ENCODE peak calls at places on chromosomes 3 and 15, in nine cellular contexts. One of them, this sample, is unnamed.

GRCh38 chr15:77507911-77508310 is 87.2 kb downstream of the HMG20A start:
- DNase-seq in smooth muscle cell of the brain vasculature: no peak
- DNase-seq in DMS79 treated with DMSO at 0.1 percent for 48 hours: no peak
- DNase-seq in HCT116: peak; percentile 41
- DNase-seq in GM12892: no peak
- DNase-seq in LNCaP clone FGC: no peak
- DNase-seq in right cardiac atrium: peak; percentile 82
- DNase-seq in stimulated activated CD4-positive, alpha-beta T cell treated with anti-CD3 and anti-CD28 coated beads, Interleukin-4, amount 100 ng/mL, for 1 hour: no peak
- DNase-seq in stimulated activated naive CD4-positive, alpha-beta T cell: no peak
- DNase-seq in this sample: no peak

GRCh38 chr15:38828031-38828532 is 263.5 kb upstream of the RASGRP1 start:
- DNase-seq in stimulated activated naive CD4-positive, alpha-beta T cell: no peak
- DNase-seq in right cardiac atrium: no peak
- DNase-seq in smooth muscle cell of the brain vasculature: no peak
- DNase-seq in GM12892: no peak
- DNase-seq in HCT116: no peak
- DNase-seq in stimulated activated CD4-positive, alpha-beta T cell treated with anti-CD3 and anti-CD28 coated beads, Interleukin-4, amount 100 ng/mL, for 1 hour: no peak
- DNase-seq in DMS79 treated with DMSO at 0.1 percent for 48 hours: no peak
- DNase-seq in LNCaP clone FGC: no peak
- DNase-seq in this sample: no peak

GRCh38 chr15:56228352-56228751 is 15.3 kb downstream of the RFX7 start:
- DNase-seq in GM12892: no peak
- DNase-seq in right cardiac atrium: no peak
- DNase-seq in LNCaP clone FGC: no peak
- DNase-seq in DMS79 treated with DMSO at 0.1 percent for 48 hours: no peak
- DNase-seq in HCT116: no peak
- DNase-seq in stimulated activated CD4-positive, alpha-beta T cell treated with anti-CD3 and anti-CD28 coated beads, Interleukin-4, amount 100 ng/mL, for 1 hour: no peak
- DNase-seq in stimulated activated naive CD4-positive, alpha-beta T cell: no peak
- DNase-seq in smooth muscle cell of the brain vasculature: no peak
- DNase-seq in this sample: no peak

GRCh38 chr3:112043621-112044201 is 9.2 kb downstream of the TMPRSS7 start:
- DNase-seq in smooth muscle cell of the brain vasculature: peak; percentile 50
- DNase-seq in right cardiac atrium: no peak
- DNase-seq in DMS79 treated with DMSO at 0.1 percent for 48 hours: peak; percentile 92
- DNase-seq in stimulated activated CD4-positive, alpha-beta T cell treated with anti-CD3 and anti-CD28 coated beads, Interleukin-4, amount 100 ng/mL, for 1 hour: peak; percentile 18
- DNase-seq in LNCaP clone FGC: peak; percentile 27
- DNase-seq in HCT116: peak; percentile 75
- DNase-seq in GM12892: peak; percentile 13
- DNase-seq in stimulated activated naive CD4-positive, alpha-beta T cell: peak; percentile 11
- DNase-seq in this sample: no peak

GRCh38 chr3:152471814-152472605 is 203.3 kb downstream of the MBNL1 start:
- DNase-seq in HCT116: peak; percentile 33
- DNase-seq in DMS79 treated with DMSO at 0.1 percent for 48 hours: peak; percentile 45
- DNase-seq in smooth muscle cell of the brain vasculature: peak; percentile 32
- DNase-seq in stimulated activated CD4-positive, alpha-beta T cell treated with anti-CD3 and anti-CD28 coated beads, Interleukin-4, amount 100 ng/mL, for 1 hour: peak; percentile 61
- DNase-seq in LNCaP clone FGC: peak; percentile 21
- DNase-seq in stimulated activated naive CD4-positive, alpha-beta T cell: peak; percentile 62
- DNase-seq in right cardiac atrium: peak; percentile 43
- DNase-seq in GM12892: no peak
- DNase-seq in this sample: no peak

GRCh38 chr3:12679468-12679867 is 15.6 kb upstream of the RAF1 start:
- DNase-seq in smooth muscle cell of the brain vasculature: peak; percentile 65
- DNase-seq in right cardiac atrium: no peak
- DNase-seq in stimulated activated CD4-positive, alpha-beta T cell treated with anti-CD3 and anti-CD28 coated beads, Interleukin-4, amount 100 ng/mL, for 1 hour: no peak
- DNase-seq in LNCaP clone FGC: no peak
- DNase-seq in DMS79 treated with DMSO at 0.1 percent for 48 hours: no peak
- DNase-seq in stimulated activated naive CD4-positive, alpha-beta T cell: no peak
- DNase-seq in HCT116: no peak
- DNase-seq in GM12892: no peak
- DNase-seq in this sample: no peak

GRCh38 chr3:163891771-163892170 is 1186.5 kb downstream of the SI start:
- DNase-seq in stimulated activated naive CD4-positive, alpha-beta T cell: no peak
- DNase-seq in smooth muscle cell of the brain vasculature: no peak
- DNase-seq in HCT116: no peak
- DNase-seq in DMS79 treated with DMSO at 0.1 percent for 48 hours: no peak
- DNase-seq in LNCaP clone FGC: peak; percentile 17
- DNase-seq in right cardiac atrium: no peak
- DNase-seq in GM12892: no peak
- DNase-seq in stimulated activated CD4-positive, alpha-beta T cell treated with anti-CD3 and anti-CD28 coated beads, Interleukin-4, amount 100 ng/mL, for 1 hour: no peak
- DNase-seq in this sample: no peak

GRCh38 chr15:39184701-39185390 is 396.0 kb upstream of the THBS1 start:
- DNase-seq in HCT116: no peak
- DNase-seq in LNCaP clone FGC: no peak
- DNase-seq in stimulated activated CD4-positive, alpha-beta T cell treated with anti-CD3 and anti-CD28 coated beads, Interleukin-4, amount 100 ng/mL, for 1 hour: no peak
- DNase-seq in DMS79 treated with DMSO at 0.1 percent for 48 hours: no peak
- DNase-seq in right cardiac atrium: no peak
- DNase-seq in GM12892: no peak
- DNase-seq in stimulated activated naive CD4-positive, alpha-beta T cell: no peak
- DNase-seq in smooth muscle cell of the brain vasculature: no peak
- DNase-seq in this sample: peak; percentile 47

GRCh38 chr15:74350295-74351275 is 16.9 kb downstream of the CYP11A1 start:
- DNase-seq in stimulated activated naive CD4-positive, alpha-beta T cell: no peak
- DNase-seq in HCT116: no peak
- DNase-seq in DMS79 treated with DMSO at 0.1 percent for 48 hours: no peak
- DNase-seq in right cardiac atrium: no peak
- DNase-seq in LNCaP clone FGC: no peak
- DNase-seq in GM12892: no peak
- DNase-seq in smooth muscle cell of the brain vasculature: no peak
- DNase-seq in stimulated activated CD4-positive, alpha-beta T cell treated with anti-CD3 and anti-CD28 coated beads, Interleukin-4, amount 100 ng/mL, for 1 hour: no peak
- DNase-seq in this sample: no peak

GRCh38 chr15:37981781-37982180 is 47.3 kb downstream of the TMCO5A start:
- DNase-seq in right cardiac atrium: no peak
- DNase-seq in stimulated activated CD4-positive, alpha-beta T cell treated with anti-CD3 and anti-CD28 coated beads, Interleukin-4, amount 100 ng/mL, for 1 hour: no peak
- DNase-seq in HCT116: peak; percentile 39
- DNase-seq in stimulated activated naive CD4-positive, alpha-beta T cell: no peak
- DNase-seq in smooth muscle cell of the brain vasculature: peak; percentile 18
- DNase-seq in GM12892: no peak
- DNase-seq in LNCaP clone FGC: no peak
- DNase-seq in DMS79 treated with DMSO at 0.1 percent for 48 hours: no peak
- DNase-seq in this sample: no peak

GRCh38 chr3:17195856-17196604 is 311.3 kb downstream of the PLCL2 start:
- DNase-seq in stimulated activated CD4-positive, alpha-beta T cell treated with anti-CD3 and anti-CD28 coated beads, Interleukin-4, amount 100 ng/mL, for 1 hour: no peak
- DNase-seq in GM12892: peak; percentile 20
- DNase-seq in smooth muscle cell of the brain vasculature: no peak
- DNase-seq in stimulated activated naive CD4-positive, alpha-beta T cell: no peak
- DNase-seq in right cardiac atrium: no peak
- DNase-seq in HCT116: no peak
- DNase-seq in LNCaP clone FGC: no peak
- DNase-seq in DMS79 treated with DMSO at 0.1 percent for 48 hours: no peak
- DNase-seq in this sample: no peak

GRCh38 chr3:182482692-182483091 is 310.6 kb upstream of the ATP11B start:
- DNase-seq in DMS79 treated with DMSO at 0.1 percent for 48 hours: peak; percentile 32
- DNase-seq in stimulated activated naive CD4-positive, alpha-beta T cell: no peak
- DNase-seq in stimulated activated CD4-positive, alpha-beta T cell treated with anti-CD3 and anti-CD28 coated beads, Interleukin-4, amount 100 ng/mL, for 1 hour: no peak
- DNase-seq in LNCaP clone FGC: no peak
- DNase-seq in HCT116: no peak
- DNase-seq in smooth muscle cell of the brain vasculature: no peak
- DNase-seq in right cardiac atrium: no peak
- DNase-seq in GM12892: no peak
- DNase-seq in this sample: no peak

GRCh38 chr15:70794596-70795310 is 31.4 kb upstream of the UACA start:
- DNase-seq in DMS79 treated with DMSO at 0.1 percent for 48 hours: no peak
- DNase-seq in stimulated activated CD4-positive, alpha-beta T cell treated with anti-CD3 and anti-CD28 coated beads, Interleukin-4, amount 100 ng/mL, for 1 hour: no peak
- DNase-seq in GM12892: no peak
- DNase-seq in LNCaP clone FGC: no peak
- DNase-seq in HCT116: no peak
- DNase-seq in right cardiac atrium: no peak
- DNase-seq in smooth muscle cell of the brain vasculature: peak; percentile 91
- DNase-seq in stimulated activated naive CD4-positive, alpha-beta T cell: no peak
- DNase-seq in this sample: no peak

GRCh38 chr3:27090265-27091041 is 278.7 kb downstream of the NEK10 start:
- DNase-seq in LNCaP clone FGC: no peak
- DNase-seq in right cardiac atrium: no peak
- DNase-seq in stimulated activated CD4-positive, alpha-beta T cell treated with anti-CD3 and anti-CD28 coated beads, Interleukin-4, amount 100 ng/mL, for 1 hour: no peak
- DNase-seq in HCT116: no peak
- DNase-seq in stimulated activated naive CD4-positive, alpha-beta T cell: no peak
- DNase-seq in GM12892: no peak
- DNase-seq in DMS79 treated with DMSO at 0.1 percent for 48 hours: no peak
- DNase-seq in smooth muscle cell of the brain vasculature: no peak
- DNase-seq in this sample: no peak

GRCh38 chr15:62469478-62469873 is 304.4 kb upstream of the C2CD4B start:
- DNase-seq in stimulated activated CD4-positive, alpha-beta T cell treated with anti-CD3 and anti-CD28 coated beads, Interleukin-4, amount 100 ng/mL, for 1 hour: no peak
- DNase-seq in LNCaP clone FGC: no peak
- DNase-seq in GM12892: no peak
- DNase-seq in right cardiac atrium: no peak
- DNase-seq in stimulated activated naive CD4-positive, alpha-beta T cell: no peak
- DNase-seq in HCT116: no peak
- DNase-seq in smooth muscle cell of the brain vasculature: no peak
- DNase-seq in DMS79 treated with DMSO at 0.1 percent for 48 hours: peak; percentile 67
- DNase-seq in this sample: no peak

GRCh38 chr3:14803981-14804834 is 14.6 kb upstream of the FGD5 start:
- DNase-seq in stimulated activated CD4-positive, alpha-beta T cell treated with anti-CD3 and anti-CD28 coated beads, Interleukin-4, amount 100 ng/mL, for 1 hour: no peak
- DNase-seq in stimulated activated naive CD4-positive, alpha-beta T cell: no peak
- DNase-seq in smooth muscle cell of the brain vasculature: no peak
- DNase-seq in GM12892: no peak
- DNase-seq in right cardiac atrium: peak; percentile 79
- DNase-seq in HCT116: no peak
- DNase-seq in DMS79 treated with DMSO at 0.1 percent for 48 hours: no peak
- DNase-seq in LNCaP clone FGC: no peak
- DNase-seq in this sample: no peak

GRCh38 chr3:76044601-76045600 is 259.6 kb upstream of the ZNF717 start:
- DNase-seq in LNCaP clone FGC: no peak
- DNase-seq in HCT116: no peak
- DNase-seq in GM12892: no peak
- DNase-seq in right cardiac atrium: no peak
- DNase-seq in DMS79 treated with DMSO at 0.1 percent for 48 hours: no peak
- DNase-seq in smooth muscle cell of the brain vasculature: peak; percentile 54
- DNase-seq in stimulated activated CD4-positive, alpha-beta T cell treated with anti-CD3 and anti-CD28 coated beads, Interleukin-4, amount 100 ng/mL, for 1 hour: no peak
- DNase-seq in stimulated activated naive CD4-positive, alpha-beta T cell: no peak
- DNase-seq in this sample: no peak

GRCh38 chr3:32127219-32127826 is 20.9 kb downstream of the GPD1L start:
- DNase-seq in right cardiac atrium: no peak
- DNase-seq in LNCaP clone FGC: no peak
- DNase-seq in smooth muscle cell of the brain vasculature: no peak
- DNase-seq in GM12892: no peak
- DNase-seq in HCT116: no peak
- DNase-seq in stimulated activated naive CD4-positive, alpha-beta T cell: no peak
- DNase-seq in DMS79 treated with DMSO at 0.1 percent for 48 hours: no peak
- DNase-seq in stimulated activated CD4-positive, alpha-beta T cell treated with anti-CD3 and anti-CD28 coated beads, Interleukin-4, amount 100 ng/mL, for 1 hour: no peak
- DNase-seq in this sample: no peak

GRCh38 chr3:156899951-156900350 is 73.8 kb downstream of the LEKR1 start:
- DNase-seq in HCT116: no peak
- DNase-seq in right cardiac atrium: no peak
- DNase-seq in DMS79 treated with DMSO at 0.1 percent for 48 hours: no peak
- DNase-seq in stimulated activated naive CD4-positive, alpha-beta T cell: no peak
- DNase-seq in smooth muscle cell of the brain vasculature: no peak
- DNase-seq in GM12892: no peak
- DNase-seq in LNCaP clone FGC: no peak
- DNase-seq in stimulated activated CD4-positive, alpha-beta T cell treated with anti-CD3 and anti-CD28 coated beads, Interleukin-4, amount 100 ng/mL, for 1 hour: no peak
- DNase-seq in this sample: no peak

GRCh38 chr15:88467073-88467934 is at the start of the genes MRPL46 and MRPS11:
- DNase-seq in stimulated activated naive CD4-positive, alpha-beta T cell: peak; percentile 83
- DNase-seq in right cardiac atrium: peak; percentile 95
- DNase-seq in HCT116: peak; percentile 81
- DNase-seq in stimulated activated CD4-positive, alpha-beta T cell treated with anti-CD3 and anti-CD28 coated beads, Interleukin-4, amount 100 ng/mL, for 1 hour: peak; percentile 92
- DNase-seq in DMS79 treated with DMSO at 0.1 percent for 48 hours: peak; percentile 64
- DNase-seq in GM12892: peak; percentile 71
- DNase-seq in smooth muscle cell of the brain vasculature: peak; percentile 70
- DNase-seq in LNCaP clone FGC: peak; percentile 57
- DNase-seq in this sample: peak; percentile 95